ENCODE peak calls at places on chromosomes 2 and 18, in five cellular contexts. One of them, this sample, is unnamed. For H3K4me1, the result is how much of the 10 kb centered on the place peaks cover.

GRCh38 chr2:38074775-38075435 is 1.0 kb downstream of the CYP1B1 start:
- DNase-seq in heart right ventricle: no peak
- DNase-seq in adrenal gland: no peak
- DNase-seq in PC-9: peak
- DNase-seq in transverse colon: no peak
- DNase-seq in this sample: peak

GRCh38 chr2:160355080-160355479 is 138.5 kb downstream of the RBMS1 start:
- DNase-seq in heart right ventricle: no peak
- DNase-seq in adrenal gland: no peak
- DNase-seq in PC-9: no peak
- DNase-seq in transverse colon: no peak
- DNase-seq in this sample: no peak

GRCh38 chr2:57890462-57890861 is 156.1 kb upstream of the VRK2 start:
- DNase-seq in heart right ventricle: no peak
- DNase-seq in adrenal gland: no peak
- DNase-seq in PC-9: no peak
- DNase-seq in transverse colon: no peak
- DNase-seq in this sample: no peak

GRCh38 chr2:163467206-163467605 is 268.6 kb downstream of the FIGN start:
- DNase-seq in heart right ventricle: no peak
- DNase-seq in adrenal gland: no peak
- DNase-seq in PC-9: no peak
- DNase-seq in transverse colon: no peak
- DNase-seq in this sample: no peak

GRCh38 chr2:127226520-127227263 is 6.6 kb upstream of the CYP27C1 start:
- DNase-seq in heart right ventricle: no peak
- DNase-seq in adrenal gland: no peak
- DNase-seq in PC-9: peak
- DNase-seq in transverse colon: peak
- DNase-seq in this sample: peak

GRCh38 chr2:199219551-199219950 is 238.2 kb downstream of the SATB2 start:
- DNase-seq in heart right ventricle: no peak
- DNase-seq in adrenal gland: no peak
- DNase-seq in PC-9: no peak
- DNase-seq in transverse colon: no peak
- DNase-seq in this sample: no peak

GRCh38 chr2:219445220-219445631 is 10.6 kb downstream of the SPEG start:
- DNase-seq in heart right ventricle: no peak
- DNase-seq in adrenal gland: no peak
- DNase-seq in PC-9: no peak
- DNase-seq in transverse colon: no peak
- DNase-seq in this sample: no peak

GRCh38 chr2:102251042-102251848 is 60.1 kb upstream of the IL1RL1 start:
- DNase-seq in heart right ventricle: no peak
- DNase-seq in adrenal gland: peak
- DNase-seq in PC-9: peak
- DNase-seq in transverse colon: peak
- DNase-seq in this sample: peak

GRCh38 chr2:103252781-103253180 is 490.9 kb downstream of the TMEM182 start:
- DNase-seq in heart right ventricle: no peak
- DNase-seq in adrenal gland: no peak
- DNase-seq in PC-9: no peak
- DNase-seq in transverse colon: no peak
- DNase-seq in this sample: no peak

GRCh38 chr2:103249462-103249861 is 487.6 kb downstream of the TMEM182 start:
- DNase-seq in heart right ventricle: no peak
- DNase-seq in adrenal gland: no peak
- DNase-seq in PC-9: no peak
- DNase-seq in transverse colon: no peak
- DNase-seq in this sample: no peak

GRCh38 chr2:103254611-103255010 is 492.8 kb downstream of the TMEM182 start:
- DNase-seq in heart right ventricle: no peak
- DNase-seq in adrenal gland: no peak
- DNase-seq in PC-9: no peak
- DNase-seq in transverse colon: no peak
- DNase-seq in this sample: no peak
- H3K4me1 ChIP-seq in heart right ventricle: under half
- H3K4me1 ChIP-seq in adrenal gland: under half
- H3K4me1 ChIP-seq in PC-9: under half
- H3K4me1 ChIP-seq in transverse colon: under half
- H3K4me1 ChIP-seq in this sample: under half

DNA sequence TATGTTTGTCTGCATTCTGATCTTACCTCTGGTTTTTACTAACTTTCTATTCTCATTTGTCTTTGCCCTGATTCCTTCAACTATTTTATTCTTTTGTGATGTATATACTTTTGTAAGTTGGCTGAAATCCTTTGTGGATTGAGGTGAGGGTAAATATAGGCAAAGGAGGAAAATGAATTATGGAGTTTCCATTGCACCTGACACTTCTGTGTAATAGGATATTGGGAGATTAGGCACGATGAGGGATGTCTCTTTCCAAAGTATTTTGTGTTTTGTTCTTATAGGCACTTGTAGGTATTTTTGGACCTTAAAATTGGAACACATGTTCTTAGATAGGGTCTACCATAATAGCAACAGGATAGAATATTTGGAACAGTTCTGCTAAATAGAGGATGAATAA is 76.4 kb downstream of the HRH4 start:
- DNase-seq in heart right ventricle: no peak
- DNase-seq in adrenal gland: no peak
- DNase-seq in PC-9: no peak
- DNase-seq in transverse colon: no peak
- DNase-seq in this sample: no peak
- H3K4me1 ChIP-seq in heart right ventricle: under half
- H3K4me1 ChIP-seq in adrenal gland: under half
- H3K4me1 ChIP-seq in PC-9: under half
- H3K4me1 ChIP-seq in transverse colon: under half
- H3K4me1 ChIP-seq in this sample: under half

GRCh38 chr2:43161650-43162542 is 64.5 kb downstream of the ZFP36L2 start:
- DNase-seq in heart right ventricle: no peak
- DNase-seq in adrenal gland: no peak
- DNase-seq in PC-9: no peak
- DNase-seq in transverse colon: peak
- DNase-seq in this sample: peak

GRCh38 chr2:43165378-43166025 is 60.9 kb downstream of the ZFP36L2 start:
- DNase-seq in heart right ventricle: no peak
- DNase-seq in adrenal gland: peak
- DNase-seq in PC-9: no peak
- DNase-seq in transverse colon: no peak
- DNase-seq in this sample: no peak

GRCh38 chr2:43160778-43161177 is 65.6 kb downstream of the ZFP36L2 start:
- DNase-seq in heart right ventricle: no peak
- DNase-seq in adrenal gland: no peak
- DNase-seq in PC-9: no peak
- DNase-seq in transverse colon: peak
- DNase-seq in this sample: peak

GRCh38 chr2:43164686-43165085 is 61.7 kb downstream of the ZFP36L2 start:
- DNase-seq in heart right ventricle: no peak
- DNase-seq in adrenal gland: no peak
- DNase-seq in PC-9: no peak
- DNase-seq in transverse colon: no peak
- DNase-seq in this sample: no peak

DNA sequence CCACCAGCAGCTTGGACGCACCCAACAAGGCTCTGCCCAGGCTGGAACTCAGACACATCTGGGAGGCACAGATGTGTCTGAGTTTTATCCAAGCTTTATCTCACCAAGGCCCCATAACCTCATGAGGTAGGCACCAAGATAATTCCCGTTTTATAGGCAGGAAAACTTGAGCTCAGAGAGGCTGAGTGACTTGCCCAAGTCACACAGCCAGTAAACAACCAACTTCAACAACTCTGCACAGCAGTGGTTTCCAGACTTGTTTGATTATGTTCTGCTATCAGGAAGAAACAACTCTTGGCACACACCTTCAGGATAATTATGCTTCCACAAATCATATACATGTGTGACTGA is 63.1 kb downstream of the ZFP36L2 start:
- DNase-seq in heart right ventricle: no peak
- DNase-seq in adrenal gland: no peak
- DNase-seq in PC-9: no peak
- DNase-seq in transverse colon: no peak
- DNase-seq in this sample: no peak
- H3K4me1 ChIP-seq in heart right ventricle: under half
- H3K4me1 ChIP-seq in adrenal gland: under half
- H3K4me1 ChIP-seq in PC-9: half or more
- H3K4me1 ChIP-seq in transverse colon: under half
- H3K4me1 ChIP-seq in this sample: half or more

DNA sequence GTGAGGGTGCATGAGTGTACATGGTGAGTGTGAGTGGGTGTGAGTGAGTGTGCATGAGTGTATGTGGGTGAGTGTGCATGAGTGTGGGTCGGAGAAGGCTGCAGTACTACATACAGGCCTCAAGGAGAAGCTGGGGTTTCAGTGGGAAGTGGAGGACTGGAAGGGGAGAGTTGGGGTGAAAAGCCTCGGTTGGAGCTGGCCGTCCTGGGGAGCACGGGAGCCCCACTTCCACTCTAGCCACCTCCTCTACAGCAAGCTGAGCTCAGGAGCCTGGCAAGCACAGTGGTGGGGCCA is 68.7 kb upstream of the HPCAL1 start:
- DNase-seq in heart right ventricle: no peak
- DNase-seq in adrenal gland: no peak
- DNase-seq in PC-9: no peak
- DNase-seq in transverse colon: no peak
- DNase-seq in this sample: no peak
- H3K4me1 ChIP-seq in heart right ventricle: under half
- H3K4me1 ChIP-seq in adrenal gland: under half
- H3K4me1 ChIP-seq in PC-9: under half
- H3K4me1 ChIP-seq in transverse colon: under half
- H3K4me1 ChIP-seq in this sample: under half

GRCh38 chr18:3836937-3837336 is 387.0 kb downstream of the TGIF1 start:
- DNase-seq in heart right ventricle: no peak
- DNase-seq in adrenal gland: no peak
- DNase-seq in PC-9: no peak
- DNase-seq in transverse colon: no peak
- DNase-seq in this sample: no peak
- H3K4me1 ChIP-seq in heart right ventricle: under half
- H3K4me1 ChIP-seq in adrenal gland: under half
- H3K4me1 ChIP-seq in PC-9: under half
- H3K4me1 ChIP-seq in transverse colon: under half
- H3K4me1 ChIP-seq in this sample: under half

GRCh38 chr2:169294001-169294675 is 68.2 kb downstream of the LRP2 start:
- DNase-seq in heart right ventricle: no peak
- DNase-seq in adrenal gland: no peak
- DNase-seq in PC-9: no peak
- DNase-seq in transverse colon: no peak
- DNase-seq in this sample: no peak
- H3K4me1 ChIP-seq in heart right ventricle: under half
- H3K4me1 ChIP-seq in adrenal gland: under half
- H3K4me1 ChIP-seq in PC-9: under half
- H3K4me1 ChIP-seq in transverse colon: under half
- H3K4me1 ChIP-seq in this sample: under half

GRCh38 chr2:46047280-46047679 is 249.9 kb upstream of the EPAS1 start:
- DNase-seq in heart right ventricle: no peak
- DNase-seq in adrenal gland: no peak
- DNase-seq in PC-9: no peak
- DNase-seq in transverse colon: no peak
- DNase-seq in this sample: no peak
- H3K4me1 ChIP-seq in heart right ventricle: under half
- H3K4me1 ChIP-seq in adrenal gland: under half
- H3K4me1 ChIP-seq in PC-9: under half
- H3K4me1 ChIP-seq in transverse colon: under half
- H3K4me1 ChIP-seq in this sample: under half

GRCh38 chr2:42105330-42106256 is 57.8 kb downstream of the PKDCC start:
- DNase-seq in heart right ventricle: peak
- DNase-seq in adrenal gland: peak
- DNase-seq in PC-9: no peak
- DNase-seq in transverse colon: peak
- DNase-seq in this sample: peak
- H3K4me1 ChIP-seq in heart right ventricle: under half
- H3K4me1 ChIP-seq in adrenal gland: under half
- H3K4me1 ChIP-seq in PC-9: under half
- H3K4me1 ChIP-seq in transverse colon: under half
- H3K4me1 ChIP-seq in this sample: under half

This sample was measured in mucosa of descending colon.